ENCODE peak calls at places on chromosomes 5 and 9, in four cellular contexts. F is endothelial cell, M is COR-L47, K is EL. C is an unnamed sample.

GRCh38 chr5:170262061-170262764 is 29.4 kb downstream of the C5orf58 start:
- DNase-seq in M (no peak), K (no peak), F (no peak), C (no peak)

GRCh38 chr5:55540024-55540423 is 5.3 kb upstream of the PLPP1 start:
- DNase-seq in F (no peak), K (peak; percentile 58), M (no peak), C (no peak)

GRCh38 chr5:158485604-158486081 is 614.1 kb downstream of the EBF1 start:
- DNase-seq in K (no peak), F (no peak), M (no peak), C (no peak)

GRCh38 chr9:12718482-12719026 is 25.4 kb downstream of the TYRP1 start:
- DNase-seq in F (peak; percentile 5), K (peak; percentile 61), M (no peak), C (no peak)

GRCh38 chr5:14531668-14532067 is 49.9 kb upstream of the OTULINL start:
- DNase-seq in F (no peak), M (no peak), K (no peak), C (no peak)

GRCh38 chr5:39082995-39083394 is 8.8 kb upstream of the RICTOR start:
- DNase-seq in K (no peak), F (no peak), M (no peak), C (no peak)

GRCh38 chr5:87277279-87277835 is 9.7 kb downstream of the RASA1 start:
- DNase-seq in F (no peak), K (peak; percentile 32), M (no peak), C (no peak)

GRCh38 chr9:120730661-120731514 is 16.6 kb upstream of the MEGF9 start:
- DNase-seq in K (peak; percentile 93), F (no peak), M (no peak), C (no peak)